ENCODE peak calls at places on chromosome X, in ten cellular contexts. One of them, this sample, is unnamed.

GRCh38 chrX:39453847-39454645 is 643.7 kb downstream of the BCOR start:
- DNase-seq in NCI-H2107: no peak
- DNase-seq in right lobe of liver: no peak
- DNase-seq in fibroblast of lung: no peak
- DNase-seq in activated CD8-positive, alpha-beta memory T cell treated with anti-CD3 and anti-CD28 coated beads for 48 hours: no peak
- DNase-seq in stimulated activated CD4-positive, alpha-beta T cell treated with anti-CD3 and anti-CD28 coated beads, TNF-alpha, amount 100 ng/mL, for 4 hours: no peak
- DNase-seq in naive thymus-derived CD8-positive, alpha-beta T cell: no peak
- DNase-seq in left ventricle myocardium inferior: peak; percentile 31
- DNase-seq in ACHN: no peak
- DNase-seq in psoas muscle: no peak
- DNase-seq in this sample: peak; percentile 20

GRCh38 chrX:9560219-9560618 is 95.4 kb downstream of the TBL1X start:
- DNase-seq in right lobe of liver: no peak
- DNase-seq in NCI-H2107: no peak
- DNase-seq in ACHN: no peak
- DNase-seq in left ventricle myocardium inferior: no peak
- DNase-seq in psoas muscle: peak; percentile 32
- DNase-seq in fibroblast of lung: no peak
- DNase-seq in naive thymus-derived CD8-positive, alpha-beta T cell: no peak
- DNase-seq in stimulated activated CD4-positive, alpha-beta T cell treated with anti-CD3 and anti-CD28 coated beads, TNF-alpha, amount 100 ng/mL, for 4 hours: no peak
- DNase-seq in activated CD8-positive, alpha-beta memory T cell treated with anti-CD3 and anti-CD28 coated beads for 48 hours: no peak
- DNase-seq in this sample: no peak

GRCh38 chrX:39653656-39654055 is 444.1 kb downstream of the BCOR start:
- DNase-seq in ACHN: no peak
- DNase-seq in NCI-H2107: no peak
- DNase-seq in activated CD8-positive, alpha-beta memory T cell treated with anti-CD3 and anti-CD28 coated beads for 48 hours: no peak
- DNase-seq in right lobe of liver: no peak
- DNase-seq in psoas muscle: no peak
- DNase-seq in fibroblast of lung: peak; percentile 40
- DNase-seq in left ventricle myocardium inferior: no peak
- DNase-seq in naive thymus-derived CD8-positive, alpha-beta T cell: no peak
- DNase-seq in stimulated activated CD4-positive, alpha-beta T cell treated with anti-CD3 and anti-CD28 coated beads, TNF-alpha, amount 100 ng/mL, for 4 hours: no peak
- DNase-seq in this sample: no peak

GRCh38 chrX:131762802-131763234 is 218.9 kb downstream of the OR13H1 start:
- DNase-seq in stimulated activated CD4-positive, alpha-beta T cell treated with anti-CD3 and anti-CD28 coated beads, TNF-alpha, amount 100 ng/mL, for 4 hours: no peak
- DNase-seq in NCI-H2107: no peak
- DNase-seq in left ventricle myocardium inferior: no peak
- DNase-seq in naive thymus-derived CD8-positive, alpha-beta T cell: no peak
- DNase-seq in psoas muscle: no peak
- DNase-seq in ACHN: no peak
- DNase-seq in activated CD8-positive, alpha-beta memory T cell treated with anti-CD3 and anti-CD28 coated beads for 48 hours: no peak
- DNase-seq in fibroblast of lung: peak; percentile 54
- DNase-seq in right lobe of liver: no peak
- DNase-seq in this sample: no peak

GRCh38 chrX:130626521-130626920 is 224.7 kb downstream of the RBMX2 start:
- DNase-seq in activated CD8-positive, alpha-beta memory T cell treated with anti-CD3 and anti-CD28 coated beads for 48 hours: no peak
- DNase-seq in NCI-H2107: no peak
- DNase-seq in naive thymus-derived CD8-positive, alpha-beta T cell: no peak
- DNase-seq in left ventricle myocardium inferior: no peak
- DNase-seq in ACHN: no peak
- DNase-seq in fibroblast of lung: peak; percentile 49
- DNase-seq in stimulated activated CD4-positive, alpha-beta T cell treated with anti-CD3 and anti-CD28 coated beads, TNF-alpha, amount 100 ng/mL, for 4 hours: no peak
- DNase-seq in psoas muscle: no peak
- DNase-seq in right lobe of liver: no peak
- DNase-seq in this sample: no peak

GRCh38 chrX:88424071-88424470 is 323.0 kb upstream of the CPXCR1 start:
- DNase-seq in psoas muscle: no peak
- DNase-seq in stimulated activated CD4-positive, alpha-beta T cell treated with anti-CD3 and anti-CD28 coated beads, TNF-alpha, amount 100 ng/mL, for 4 hours: no peak
- DNase-seq in fibroblast of lung: no peak
- DNase-seq in NCI-H2107: no peak
- DNase-seq in ACHN: no peak
- DNase-seq in naive thymus-derived CD8-positive, alpha-beta T cell: no peak
- DNase-seq in right lobe of liver: no peak
- DNase-seq in activated CD8-positive, alpha-beta memory T cell treated with anti-CD3 and anti-CD28 coated beads for 48 hours: no peak
- DNase-seq in left ventricle myocardium inferior: no peak
- DNase-seq in this sample: no peak

GRCh38 chrX:44062842-44063241 is 89.7 kb upstream of the NDP start:
- DNase-seq in activated CD8-positive, alpha-beta memory T cell treated with anti-CD3 and anti-CD28 coated beads for 48 hours: no peak
- DNase-seq in stimulated activated CD4-positive, alpha-beta T cell treated with anti-CD3 and anti-CD28 coated beads, TNF-alpha, amount 100 ng/mL, for 4 hours: no peak
- DNase-seq in fibroblast of lung: peak; percentile 18
- DNase-seq in left ventricle myocardium inferior: no peak
- DNase-seq in right lobe of liver: no peak
- DNase-seq in psoas muscle: no peak
- DNase-seq in ACHN: no peak
- DNase-seq in naive thymus-derived CD8-positive, alpha-beta T cell: no peak
- DNase-seq in NCI-H2107: no peak
- DNase-seq in this sample: no peak

GRCh38 chrX:82362990-82363389 is 1145.1 kb upstream of the POU3F4 start:
- DNase-seq in left ventricle myocardium inferior: no peak
- DNase-seq in activated CD8-positive, alpha-beta memory T cell treated with anti-CD3 and anti-CD28 coated beads for 48 hours: no peak
- DNase-seq in NCI-H2107: no peak
- DNase-seq in fibroblast of lung: no peak
- DNase-seq in ACHN: no peak
- DNase-seq in right lobe of liver: no peak
- DNase-seq in stimulated activated CD4-positive, alpha-beta T cell treated with anti-CD3 and anti-CD28 coated beads, TNF-alpha, amount 100 ng/mL, for 4 hours: no peak
- DNase-seq in psoas muscle: no peak
- DNase-seq in naive thymus-derived CD8-positive, alpha-beta T cell: no peak
- DNase-seq in this sample: no peak

GRCh38 chrX:154136627-154137161 is 7.3 kb upstream of the OPN1LW start:
- DNase-seq in left ventricle myocardium inferior: peak; percentile 64
- DNase-seq in psoas muscle: peak; percentile 72
- DNase-seq in NCI-H2107: no peak
- DNase-seq in stimulated activated CD4-positive, alpha-beta T cell treated with anti-CD3 and anti-CD28 coated beads, TNF-alpha, amount 100 ng/mL, for 4 hours: peak; percentile 48
- DNase-seq in right lobe of liver: peak; percentile 72
- DNase-seq in ACHN: peak; percentile 20
- DNase-seq in naive thymus-derived CD8-positive, alpha-beta T cell: peak; percentile 72
- DNase-seq in fibroblast of lung: peak; percentile 36
- DNase-seq in activated CD8-positive, alpha-beta memory T cell treated with anti-CD3 and anti-CD28 coated beads for 48 hours: peak; percentile 60
- DNase-seq in this sample: peak; percentile 69

GRCh38 chrX:39327255-39327654 is 526.0 kb downstream of the MID1IP1 start:
- DNase-seq in psoas muscle: no peak
- DNase-seq in naive thymus-derived CD8-positive, alpha-beta T cell: no peak
- DNase-seq in fibroblast of lung: no peak
- DNase-seq in activated CD8-positive, alpha-beta memory T cell treated with anti-CD3 and anti-CD28 coated beads for 48 hours: no peak
- DNase-seq in right lobe of liver: no peak
- DNase-seq in ACHN: no peak
- DNase-seq in stimulated activated CD4-positive, alpha-beta T cell treated with anti-CD3 and anti-CD28 coated beads, TNF-alpha, amount 100 ng/mL, for 4 hours: no peak
- DNase-seq in NCI-H2107: no peak
- DNase-seq in left ventricle myocardium inferior: no peak
- DNase-seq in this sample: no peak

GRCh38 chrX:110145854-110146253 is 142.9 kb downstream of the TMEM164 start:
- DNase-seq in left ventricle myocardium inferior: no peak
- DNase-seq in NCI-H2107: no peak
- DNase-seq in activated CD8-positive, alpha-beta memory T cell treated with anti-CD3 and anti-CD28 coated beads for 48 hours: no peak
- DNase-seq in psoas muscle: no peak
- DNase-seq in naive thymus-derived CD8-positive, alpha-beta T cell: no peak
- DNase-seq in stimulated activated CD4-positive, alpha-beta T cell treated with anti-CD3 and anti-CD28 coated beads, TNF-alpha, amount 100 ng/mL, for 4 hours: no peak
- DNase-seq in right lobe of liver: no peak
- DNase-seq in ACHN: peak; percentile 24
- DNase-seq in fibroblast of lung: peak; percentile 14
- DNase-seq in this sample: no peak

GRCh38 chrX:133637765-133638164 is 222.5 kb upstream of the GPC4 start:
- DNase-seq in right lobe of liver: no peak
- DNase-seq in stimulated activated CD4-positive, alpha-beta T cell treated with anti-CD3 and anti-CD28 coated beads, TNF-alpha, amount 100 ng/mL, for 4 hours: no peak
- DNase-seq in fibroblast of lung: no peak
- DNase-seq in naive thymus-derived CD8-positive, alpha-beta T cell: no peak
- DNase-seq in psoas muscle: no peak
- DNase-seq in activated CD8-positive, alpha-beta memory T cell treated with anti-CD3 and anti-CD28 coated beads for 48 hours: no peak
- DNase-seq in left ventricle myocardium inferior: no peak
- DNase-seq in NCI-H2107: no peak
- DNase-seq in ACHN: no peak
- DNase-seq in this sample: no peak

GRCh38 chrX:107747596-107748161 is 27.9 kb downstream of the TSC22D3 start:
- DNase-seq in NCI-H2107: peak; percentile 13
- DNase-seq in psoas muscle: no peak
- DNase-seq in stimulated activated CD4-positive, alpha-beta T cell treated with anti-CD3 and anti-CD28 coated beads, TNF-alpha, amount 100 ng/mL, for 4 hours: no peak
- DNase-seq in naive thymus-derived CD8-positive, alpha-beta T cell: no peak
- DNase-seq in right lobe of liver: no peak
- DNase-seq in left ventricle myocardium inferior: no peak
- DNase-seq in activated CD8-positive, alpha-beta memory T cell treated with anti-CD3 and anti-CD28 coated beads for 48 hours: no peak
- DNase-seq in fibroblast of lung: peak; percentile 55
- DNase-seq in ACHN: no peak
- DNase-seq in this sample: no peak

GRCh38 chrX:104482757-104483156 is 83.2 kb upstream of the IL1RAPL2 start:
- DNase-seq in ACHN: no peak
- DNase-seq in activated CD8-positive, alpha-beta memory T cell treated with anti-CD3 and anti-CD28 coated beads for 48 hours: no peak
- DNase-seq in right lobe of liver: no peak
- DNase-seq in stimulated activated CD4-positive, alpha-beta T cell treated with anti-CD3 and anti-CD28 coated beads, TNF-alpha, amount 100 ng/mL, for 4 hours: no peak
- DNase-seq in NCI-H2107: no peak
- DNase-seq in fibroblast of lung: no peak
- DNase-seq in naive thymus-derived CD8-positive, alpha-beta T cell: no peak
- DNase-seq in psoas muscle: no peak
- DNase-seq in left ventricle myocardium inferior: no peak
- DNase-seq in this sample: no peak

GRCh38 chrX:15785176-15785735 is 5.0 kb upstream of the ZRSR2 start:
- DNase-seq in ACHN: no peak
- DNase-seq in fibroblast of lung: no peak
- DNase-seq in naive thymus-derived CD8-positive, alpha-beta T cell: no peak
- DNase-seq in right lobe of liver: no peak
- DNase-seq in stimulated activated CD4-positive, alpha-beta T cell treated with anti-CD3 and anti-CD28 coated beads, TNF-alpha, amount 100 ng/mL, for 4 hours: no peak
- DNase-seq in left ventricle myocardium inferior: no peak
- DNase-seq in NCI-H2107: no peak
- DNase-seq in activated CD8-positive, alpha-beta memory T cell treated with anti-CD3 and anti-CD28 coated beads for 48 hours: no peak
- DNase-seq in psoas muscle: no peak
- DNase-seq in this sample: no peak

GRCh38 chrX:24956828-24957227 is 58.9 kb downstream of the ARX start:
- DNase-seq in ACHN: no peak
- DNase-seq in left ventricle myocardium inferior: no peak
- DNase-seq in right lobe of liver: no peak
- DNase-seq in psoas muscle: no peak
- DNase-seq in activated CD8-positive, alpha-beta memory T cell treated with anti-CD3 and anti-CD28 coated beads for 48 hours: no peak
- DNase-seq in naive thymus-derived CD8-positive, alpha-beta T cell: no peak
- DNase-seq in fibroblast of lung: peak; percentile 23
- DNase-seq in stimulated activated CD4-positive, alpha-beta T cell treated with anti-CD3 and anti-CD28 coated beads, TNF-alpha, amount 100 ng/mL, for 4 hours: no peak
- DNase-seq in NCI-H2107: no peak
- DNase-seq in this sample: no peak

GRCh38 chrX:68894142-68894512 is 65.3 kb downstream of the EFNB1 start:
- DNase-seq in NCI-H2107: no peak
- DNase-seq in fibroblast of lung: no peak
- DNase-seq in psoas muscle: peak; percentile 24
- DNase-seq in activated CD8-positive, alpha-beta memory T cell treated with anti-CD3 and anti-CD28 coated beads for 48 hours: no peak
- DNase-seq in right lobe of liver: no peak
- DNase-seq in naive thymus-derived CD8-positive, alpha-beta T cell: no peak
- DNase-seq in stimulated activated CD4-positive, alpha-beta T cell treated with anti-CD3 and anti-CD28 coated beads, TNF-alpha, amount 100 ng/mL, for 4 hours: no peak
- DNase-seq in left ventricle myocardium inferior: no peak
- DNase-seq in ACHN: no peak
- DNase-seq in this sample: no peak

GRCh38 chrX:136200466-136200865 is 50.7 kb downstream of the MAP7D3 start:
- DNase-seq in activated CD8-positive, alpha-beta memory T cell treated with anti-CD3 and anti-CD28 coated beads for 48 hours: no peak
- DNase-seq in NCI-H2107: no peak
- DNase-seq in stimulated activated CD4-positive, alpha-beta T cell treated with anti-CD3 and anti-CD28 coated beads, TNF-alpha, amount 100 ng/mL, for 4 hours: no peak
- DNase-seq in ACHN: peak; percentile 31
- DNase-seq in right lobe of liver: no peak
- DNase-seq in fibroblast of lung: peak; percentile 47
- DNase-seq in psoas muscle: no peak
- DNase-seq in left ventricle myocardium inferior: no peak
- DNase-seq in naive thymus-derived CD8-positive, alpha-beta T cell: no peak
- DNase-seq in this sample: no peak

GRCh38 chrX:70454441-70455365 is 10.1 kb downstream of the DLG3 start:
- DNase-seq in stimulated activated CD4-positive, alpha-beta T cell treated with anti-CD3 and anti-CD28 coated beads, TNF-alpha, amount 100 ng/mL, for 4 hours: peak; percentile 35
- DNase-seq in left ventricle myocardium inferior: peak; percentile 71
- DNase-seq in fibroblast of lung: peak; percentile 43
- DNase-seq in ACHN: peak; percentile 72
- DNase-seq in activated CD8-positive, alpha-beta memory T cell treated with anti-CD3 and anti-CD28 coated beads for 48 hours: no peak
- DNase-seq in naive thymus-derived CD8-positive, alpha-beta T cell: peak; percentile 67
- DNase-seq in psoas muscle: peak; percentile 47
- DNase-seq in NCI-H2107: peak; percentile 90
- DNase-seq in right lobe of liver: peak; percentile 76
- DNase-seq in this sample: peak; percentile 56

GRCh38 chrX:49106930-49107329 is 16.6 kb downstream of the GPKOW start:
- DNase-seq in NCI-H2107: no peak
- DNase-seq in activated CD8-positive, alpha-beta memory T cell treated with anti-CD3 and anti-CD28 coated beads for 48 hours: no peak
- DNase-seq in stimulated activated CD4-positive, alpha-beta T cell treated with anti-CD3 and anti-CD28 coated beads, TNF-alpha, amount 100 ng/mL, for 4 hours: no peak
- DNase-seq in fibroblast of lung: peak; percentile 42
- DNase-seq in psoas muscle: no peak
- DNase-seq in left ventricle myocardium inferior: peak; percentile 14
- DNase-seq in ACHN: peak; percentile 39
- DNase-seq in right lobe of liver: no peak
- DNase-seq in naive thymus-derived CD8-positive, alpha-beta T cell: no peak
- DNase-seq in this sample: no peak

GRCh38 chrX:149491812-149492211 is 13.3 kb downstream of the IDS start:
- DNase-seq in NCI-H2107: no peak
- DNase-seq in ACHN: no peak
- DNase-seq in right lobe of liver: no peak
- DNase-seq in stimulated activated CD4-positive, alpha-beta T cell treated with anti-CD3 and anti-CD28 coated beads, TNF-alpha, amount 100 ng/mL, for 4 hours: no peak
- DNase-seq in fibroblast of lung: no peak
- DNase-seq in naive thymus-derived CD8-positive, alpha-beta T cell: no peak
- DNase-seq in left ventricle myocardium inferior: no peak
- DNase-seq in psoas muscle: no peak
- DNase-seq in activated CD8-positive, alpha-beta memory T cell treated with anti-CD3 and anti-CD28 coated beads for 48 hours: no peak
- DNase-seq in this sample: no peak

GRCh38 chrX:40171513-40172168 is 73.9 kb upstream of the BCOR start:
- DNase-seq in naive thymus-derived CD8-positive, alpha-beta T cell: no peak
- DNase-seq in fibroblast of lung: peak; percentile 51
- DNase-seq in activated CD8-positive, alpha-beta memory T cell treated with anti-CD3 and anti-CD28 coated beads for 48 hours: no peak
- DNase-seq in right lobe of liver: peak; percentile 58
- DNase-seq in left ventricle myocardium inferior: no peak
- DNase-seq in NCI-H2107: no peak
- DNase-seq in psoas muscle: peak; percentile 47
- DNase-seq in ACHN: no peak
- DNase-seq in stimulated activated CD4-positive, alpha-beta T cell treated with anti-CD3 and anti-CD28 coated beads, TNF-alpha, amount 100 ng/mL, for 4 hours: no peak
- DNase-seq in this sample: no peak

GRCh38 chrX:136577562-136577961 is 45.5 kb downstream of the VGLL1 start:
- DNase-seq in activated CD8-positive, alpha-beta memory T cell treated with anti-CD3 and anti-CD28 coated beads for 48 hours: no peak
- DNase-seq in right lobe of liver: peak; percentile 58
- DNase-seq in psoas muscle: peak; percentile 42
- DNase-seq in stimulated activated CD4-positive, alpha-beta T cell treated with anti-CD3 and anti-CD28 coated beads, TNF-alpha, amount 100 ng/mL, for 4 hours: peak; percentile 43
- DNase-seq in naive thymus-derived CD8-positive, alpha-beta T cell: peak; percentile 42
- DNase-seq in left ventricle myocardium inferior: peak; percentile 28
- DNase-seq in NCI-H2107: no peak
- DNase-seq in fibroblast of lung: peak; percentile 23
- DNase-seq in ACHN: peak; percentile 31
- DNase-seq in this sample: peak; percentile 34

GRCh38 chrX:46587753-46588171 is 14.2 kb downstream of the CHST7 start:
- DNase-seq in ACHN: no peak
- DNase-seq in NCI-H2107: no peak
- DNase-seq in naive thymus-derived CD8-positive, alpha-beta T cell: no peak
- DNase-seq in fibroblast of lung: peak; percentile 55
- DNase-seq in activated CD8-positive, alpha-beta memory T cell treated with anti-CD3 and anti-CD28 coated beads for 48 hours: no peak
- DNase-seq in stimulated activated CD4-positive, alpha-beta T cell treated with anti-CD3 and anti-CD28 coated beads, TNF-alpha, amount 100 ng/mL, for 4 hours: no peak
- DNase-seq in psoas muscle: no peak
- DNase-seq in left ventricle myocardium inferior: peak; percentile 17
- DNase-seq in right lobe of liver: no peak
- DNase-seq in this sample: no peak

GRCh38 chrX:21885568-21885967 is 29.8 kb downstream of the YY2 start:
- DNase-seq in stimulated activated CD4-positive, alpha-beta T cell treated with anti-CD3 and anti-CD28 coated beads, TNF-alpha, amount 100 ng/mL, for 4 hours: no peak
- DNase-seq in ACHN: no peak
- DNase-seq in right lobe of liver: no peak
- DNase-seq in activated CD8-positive, alpha-beta memory T cell treated with anti-CD3 and anti-CD28 coated beads for 48 hours: no peak
- DNase-seq in NCI-H2107: no peak
- DNase-seq in fibroblast of lung: peak; percentile 69
- DNase-seq in psoas muscle: no peak
- DNase-seq in left ventricle myocardium inferior: no peak
- DNase-seq in naive thymus-derived CD8-positive, alpha-beta T cell: no peak
- DNase-seq in this sample: no peak

GRCh38 chrX:10022580-10023245 is 55.6 kb downstream of the CLDN34 start:
- DNase-seq in psoas muscle: peak; percentile 48
- DNase-seq in naive thymus-derived CD8-positive, alpha-beta T cell: no peak
- DNase-seq in ACHN: no peak
- DNase-seq in left ventricle myocardium inferior: peak; percentile 46
- DNase-seq in activated CD8-positive, alpha-beta memory T cell treated with anti-CD3 and anti-CD28 coated beads for 48 hours: no peak
- DNase-seq in right lobe of liver: no peak
- DNase-seq in fibroblast of lung: peak; percentile 87
- DNase-seq in NCI-H2107: no peak
- DNase-seq in stimulated activated CD4-positive, alpha-beta T cell treated with anti-CD3 and anti-CD28 coated beads, TNF-alpha, amount 100 ng/mL, for 4 hours: no peak
- DNase-seq in this sample: peak; percentile 51

GRCh38 chrX:110665636-110666035 is 130.0 kb downstream of the CHRDL1 start:
- DNase-seq in right lobe of liver: peak; percentile 61
- DNase-seq in NCI-H2107: no peak
- DNase-seq in psoas muscle: peak; percentile 18
- DNase-seq in left ventricle myocardium inferior: peak; percentile 13
- DNase-seq in activated CD8-positive, alpha-beta memory T cell treated with anti-CD3 and anti-CD28 coated beads for 48 hours: no peak
- DNase-seq in stimulated activated CD4-positive, alpha-beta T cell treated with anti-CD3 and anti-CD28 coated beads, TNF-alpha, amount 100 ng/mL, for 4 hours: no peak
- DNase-seq in fibroblast of lung: peak; percentile 12
- DNase-seq in ACHN: peak; percentile 15
- DNase-seq in naive thymus-derived CD8-positive, alpha-beta T cell: no peak
- DNase-seq in this sample: no peak

GRCh38 chrX:6758234-6758633 is 223.3 kb upstream of the VCX3A start:
- DNase-seq in fibroblast of lung: no peak
- DNase-seq in activated CD8-positive, alpha-beta memory T cell treated with anti-CD3 and anti-CD28 coated beads for 48 hours: no peak
- DNase-seq in right lobe of liver: no peak
- DNase-seq in left ventricle myocardium inferior: no peak
- DNase-seq in NCI-H2107: no peak
- DNase-seq in naive thymus-derived CD8-positive, alpha-beta T cell: no peak
- DNase-seq in psoas muscle: no peak
- DNase-seq in stimulated activated CD4-positive, alpha-beta T cell treated with anti-CD3 and anti-CD28 coated beads, TNF-alpha, amount 100 ng/mL, for 4 hours: no peak
- DNase-seq in ACHN: no peak
- DNase-seq in this sample: no peak